ENCODE peak calls at places on chromosome 4, in seven cellular contexts. E is tibial artery; N is H9; K is heart left ventricle; Q is activated CD4-positive, alpha-beta T cell treated with anti-CD3 and anti-CD28 coated beads for 36 hours; U is CD8-positive, alpha-beta T cell; P is SK-N-DZ. Y is an unnamed sample.

GRCh38 chr4:118834960-118835895 is 698 bp downstream of the SEC24D start:
- DNase-seq in E (peak), N (peak), K (peak), Q (peak), U (no peak), P (peak), Y (peak)

GRCh38 chr4:83320548-83320947 is 14.1 kb downstream of the HPSE start:
- DNase-seq in E (peak), N (no peak), K (peak), Q (peak), U (no peak), P (no peak), Y (no peak)

GRCh38 chr4:73523126-73523525 is 41.6 kb downstream of the AFM start:
- DNase-seq in E (no peak), N (no peak), K (no peak), Q (no peak), U (no peak), P (no peak), Y (no peak)

GRCh38 chr4:67727124-67727850 is 26.3 kb upstream of the UBA6 start:
- DNase-seq in E (no peak), N (no peak), K (no peak), Q (no peak), U (no peak), P (no peak), Y (no peak)

GRCh38 chr4:33709247-33709646 is 2535.1 kb downstream of the ARAP2 start:
- DNase-seq in E (no peak), N (no peak), K (no peak), Q (no peak), U (no peak), P (no peak), Y (no peak)

GRCh38 chr4:87060957-87061356 is 126.1 kb downstream of the AFF1 start:
- DNase-seq in E (no peak), N (no peak), K (no peak), Q (peak), U (no peak), P (no peak), Y (no peak)

GRCh38 chr4:10093801-10094552 is 22.6 kb downstream of the WDR1 start:
- DNase-seq in E (no peak), N (no peak), K (peak), Q (peak), U (no peak), P (no peak), Y (no peak)

GRCh38 chr4:168449740-168450442 is 30.4 kb downstream of the DDX60L start:
- DNase-seq in E (peak), N (no peak), K (peak), Q (peak), U (no peak), P (no peak), Y (peak)

GRCh38 chr4:173192375-173193162 is 24.0 kb downstream of the GALNT7 start:
- DNase-seq in E (no peak), N (no peak), K (no peak), Q (peak), U (no peak), P (no peak), Y (no peak)